ENCODE peak calls at places on chromosome 3, in nine cellular contexts. One of them, this sample, is unnamed. For H3K4me1, the result is how much of the 10 kb centered on the place peaks cover.

GRCh38 chr3:105177558-105177957 is 189.2 kb upstream of the ALCAM start:
- DNase-seq in heart left ventricle: no peak
- DNase-seq in suprapubic skin: no peak
- DNase-seq in stomach: no peak
- DNase-seq in Peyer's patch: no peak
- DNase-seq in uterus: no peak
- DNase-seq in IMR-90: peak
- DNase-seq in upper lobe of left lung: no peak
- DNase-seq in breast epithelium: no peak
- DNase-seq in this sample: no peak

GRCh38 chr3:39724233-39724846 is 85.1 kb upstream of the MYRIP start:
- DNase-seq in heart left ventricle: no peak
- DNase-seq in suprapubic skin: no peak
- DNase-seq in stomach: no peak
- DNase-seq in Peyer's patch: no peak
- DNase-seq in uterus: no peak
- DNase-seq in IMR-90: no peak
- DNase-seq in upper lobe of left lung: no peak
- DNase-seq in breast epithelium: no peak
- DNase-seq in this sample: no peak

GRCh38 chr3:113985526-113985925 is 37.7 kb downstream of the ZDHHC23 start:
- DNase-seq in heart left ventricle: no peak
- DNase-seq in suprapubic skin: no peak
- DNase-seq in stomach: no peak
- DNase-seq in Peyer's patch: no peak
- DNase-seq in uterus: no peak
- DNase-seq in IMR-90: no peak
- DNase-seq in upper lobe of left lung: no peak
- DNase-seq in breast epithelium: no peak
- DNase-seq in this sample: no peak

GRCh38 chr3:77038468-77038927 is 1.4 kb upstream of the ROBO2 start:
- DNase-seq in heart left ventricle: peak
- DNase-seq in suprapubic skin: peak
- DNase-seq in stomach: peak
- DNase-seq in Peyer's patch: peak
- DNase-seq in uterus: peak
- DNase-seq in IMR-90: peak
- DNase-seq in upper lobe of left lung: peak
- DNase-seq in breast epithelium: peak
- DNase-seq in this sample: peak

GRCh38 chr3:152385761-152386160 is 117.0 kb downstream of the MBNL1 start:
- DNase-seq in heart left ventricle: no peak
- DNase-seq in suprapubic skin: no peak
- DNase-seq in stomach: no peak
- DNase-seq in Peyer's patch: no peak
- DNase-seq in uterus: no peak
- DNase-seq in IMR-90: peak
- DNase-seq in upper lobe of left lung: no peak
- DNase-seq in breast epithelium: no peak
- DNase-seq in this sample: no peak

GRCh38 chr3:194305356-194306108 is 45.6 kb downstream of the CPN2 start:
- DNase-seq in heart left ventricle: no peak
- DNase-seq in suprapubic skin: no peak
- DNase-seq in stomach: no peak
- DNase-seq in Peyer's patch: no peak
- DNase-seq in uterus: no peak
- DNase-seq in IMR-90: no peak
- DNase-seq in upper lobe of left lung: no peak
- DNase-seq in breast epithelium: no peak
- DNase-seq in this sample: no peak

GRCh38 chr3:1196997-1197396 is 104.2 kb downstream of the CNTN6 start:
- DNase-seq in heart left ventricle: no peak
- DNase-seq in suprapubic skin: no peak
- DNase-seq in stomach: no peak
- DNase-seq in Peyer's patch: no peak
- DNase-seq in uterus: no peak
- DNase-seq in IMR-90: no peak
- DNase-seq in upper lobe of left lung: no peak
- DNase-seq in breast epithelium: no peak
- DNase-seq in this sample: no peak

GRCh38 chr3:42739401-42740158 is 33.5 kb downstream of the CCDC13 start:
- DNase-seq in heart left ventricle: peak
- DNase-seq in suprapubic skin: peak
- DNase-seq in stomach: no peak
- DNase-seq in Peyer's patch: no peak
- DNase-seq in uterus: no peak
- DNase-seq in IMR-90: no peak
- DNase-seq in upper lobe of left lung: no peak
- DNase-seq in breast epithelium: no peak
- DNase-seq in this sample: no peak

GRCh38 chr3:184757010-184757651 is 45.3 kb upstream of the MAGEF1 start:
- DNase-seq in heart left ventricle: peak
- DNase-seq in suprapubic skin: peak
- DNase-seq in stomach: peak
- DNase-seq in Peyer's patch: peak
- DNase-seq in uterus: peak
- DNase-seq in IMR-90: peak
- DNase-seq in upper lobe of left lung: no peak
- DNase-seq in breast epithelium: no peak
- DNase-seq in this sample: peak

GRCh38 chr3:45145681-45146614 is at the start of gene CDCP1:
- DNase-seq in heart left ventricle: no peak
- DNase-seq in suprapubic skin: no peak
- DNase-seq in stomach: peak
- DNase-seq in Peyer's patch: peak
- DNase-seq in uterus: peak
- DNase-seq in IMR-90: no peak
- DNase-seq in upper lobe of left lung: peak
- DNase-seq in breast epithelium: no peak
- DNase-seq in this sample: no peak

GRCh38 chr3:31226331-31226730 is 306.4 kb upstream of the STT3B start:
- DNase-seq in heart left ventricle: no peak
- DNase-seq in suprapubic skin: no peak
- DNase-seq in stomach: no peak
- DNase-seq in Peyer's patch: peak
- DNase-seq in uterus: no peak
- DNase-seq in IMR-90: no peak
- DNase-seq in upper lobe of left lung: no peak
- DNase-seq in breast epithelium: no peak
- DNase-seq in this sample: no peak

GRCh38 chr3:195461518-195462307 is 18.9 kb upstream of the ACAP2 start:
- DNase-seq in heart left ventricle: no peak
- DNase-seq in suprapubic skin: no peak
- DNase-seq in stomach: no peak
- DNase-seq in Peyer's patch: no peak
- DNase-seq in uterus: no peak
- DNase-seq in IMR-90: no peak
- DNase-seq in upper lobe of left lung: no peak
- DNase-seq in breast epithelium: no peak
- DNase-seq in this sample: no peak

GRCh38 chr3:38707730-38708129 is 58.2 kb upstream of the SCN5A start:
- DNase-seq in heart left ventricle: no peak
- DNase-seq in suprapubic skin: no peak
- DNase-seq in stomach: no peak
- DNase-seq in Peyer's patch: no peak
- DNase-seq in uterus: no peak
- DNase-seq in IMR-90: no peak
- DNase-seq in upper lobe of left lung: no peak
- DNase-seq in breast epithelium: no peak
- DNase-seq in this sample: no peak

GRCh38 chr3:49628249-49628648 is 45.9 kb upstream of the APEH start:
- DNase-seq in heart left ventricle: no peak
- DNase-seq in suprapubic skin: no peak
- DNase-seq in stomach: no peak
- DNase-seq in Peyer's patch: no peak
- DNase-seq in uterus: no peak
- DNase-seq in IMR-90: no peak
- DNase-seq in upper lobe of left lung: no peak
- DNase-seq in breast epithelium: no peak
- DNase-seq in this sample: no peak
- TF ChIP-seq POLR2A in heart left ventricle: no peak
- TF ChIP-seq POLR2A in suprapubic skin: no peak
- TF ChIP-seq POLR2A in stomach: no peak
- TF ChIP-seq POLR2A in Peyer's patch: no peak
- TF ChIP-seq POLR2A in uterus: no peak
- TF ChIP-seq POLR2A in IMR-90: no peak
- TF ChIP-seq POLR2A in upper lobe of left lung: no peak
- TF ChIP-seq POLR2A in breast epithelium: no peak
- TF ChIP-seq POLR2A in this sample: no peak

DNA sequence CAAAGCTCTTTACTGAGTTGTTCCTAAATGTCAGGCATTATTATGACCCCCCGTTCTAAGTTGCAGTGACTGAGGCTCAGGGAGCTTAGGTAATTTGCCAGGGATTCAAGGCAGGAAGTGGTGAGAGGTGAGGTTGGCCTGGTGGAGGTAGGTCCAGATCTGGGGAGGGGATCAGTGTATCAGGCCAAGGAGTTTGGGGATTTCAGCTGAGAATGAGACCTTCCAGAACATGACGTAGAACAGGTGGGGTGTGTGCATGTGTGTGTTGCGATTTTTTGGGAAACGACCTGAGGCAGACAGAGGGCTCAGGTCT is 41.1 kb upstream of the MRPS22 start:
- DNase-seq in heart left ventricle: no peak
- DNase-seq in suprapubic skin: no peak
- DNase-seq in stomach: no peak
- DNase-seq in Peyer's patch: no peak
- DNase-seq in uterus: no peak
- DNase-seq in IMR-90: no peak
- DNase-seq in upper lobe of left lung: no peak
- DNase-seq in breast epithelium: no peak
- DNase-seq in this sample: no peak
- H3K4me1 ChIP-seq in heart left ventricle: under half
- H3K4me1 ChIP-seq in suprapubic skin: under half
- H3K4me1 ChIP-seq in stomach: under half
- H3K4me1 ChIP-seq in Peyer's patch: under half
- H3K4me1 ChIP-seq in uterus: under half
- H3K4me1 ChIP-seq in IMR-90: under half
- H3K4me1 ChIP-seq in upper lobe of left lung: under half
- H3K4me1 ChIP-seq in breast epithelium: under half
- H3K4me1 ChIP-seq in this sample: under half

DNA sequence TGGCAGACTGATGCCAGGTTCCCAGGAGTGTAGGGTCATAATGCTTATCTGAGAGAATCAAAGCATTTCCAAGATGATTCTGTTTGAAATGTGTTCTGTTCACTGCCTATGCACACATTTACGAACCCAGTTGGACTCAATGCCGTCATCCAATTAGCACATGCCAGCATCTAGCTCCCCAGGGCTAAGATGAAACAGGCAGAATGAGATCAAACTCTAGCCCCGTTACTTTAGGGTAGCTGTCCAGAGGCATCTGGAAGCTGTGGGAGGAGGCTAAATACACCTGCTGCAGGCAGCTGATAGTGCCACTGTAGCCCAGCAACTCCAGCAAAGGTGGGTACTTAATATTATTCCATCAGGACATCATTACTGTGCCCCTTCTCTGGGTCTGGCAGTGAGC is 156.5 kb upstream of the PPP2R3A start:
- DNase-seq in heart left ventricle: no peak
- DNase-seq in suprapubic skin: no peak
- DNase-seq in stomach: no peak
- DNase-seq in Peyer's patch: no peak
- DNase-seq in uterus: no peak
- DNase-seq in IMR-90: no peak
- DNase-seq in upper lobe of left lung: no peak
- DNase-seq in breast epithelium: no peak
- DNase-seq in this sample: no peak
- H3K4me3 ChIP-seq in heart left ventricle: no peak
- H3K4me3 ChIP-seq in suprapubic skin: no peak
- H3K4me3 ChIP-seq in stomach: no peak
- H3K4me3 ChIP-seq in Peyer's patch: no peak
- H3K4me3 ChIP-seq in uterus: no peak
- H3K4me3 ChIP-seq in IMR-90: no peak
- H3K4me3 ChIP-seq in upper lobe of left lung: no peak
- H3K4me3 ChIP-seq in breast epithelium: no peak
- H3K4me3 ChIP-seq in this sample: no peak

GRCh38 chr3:118810499-118811035 is 224.1 kb downstream of the IGSF11 start:
- DNase-seq in heart left ventricle: no peak
- DNase-seq in suprapubic skin: no peak
- DNase-seq in stomach: no peak
- DNase-seq in Peyer's patch: no peak
- DNase-seq in uterus: no peak
- DNase-seq in IMR-90: no peak
- DNase-seq in upper lobe of left lung: no peak
- DNase-seq in breast epithelium: no peak
- DNase-seq in this sample: no peak
- TF ChIP-seq POLR2A in heart left ventricle: no peak
- TF ChIP-seq POLR2A in suprapubic skin: no peak
- TF ChIP-seq POLR2A in stomach: no peak
- TF ChIP-seq POLR2A in Peyer's patch: no peak
- TF ChIP-seq POLR2A in uterus: no peak
- TF ChIP-seq POLR2A in IMR-90: no peak
- TF ChIP-seq POLR2A in upper lobe of left lung: no peak
- TF ChIP-seq POLR2A in breast epithelium: no peak
- TF ChIP-seq POLR2A in this sample: no peak

GRCh38 chr3:126749547-126749875 is 45.5 kb downstream of the CHCHD6 start:
- DNase-seq in heart left ventricle: no peak
- DNase-seq in suprapubic skin: peak
- DNase-seq in stomach: no peak
- DNase-seq in Peyer's patch: no peak
- DNase-seq in uterus: no peak
- DNase-seq in IMR-90: no peak
- DNase-seq in upper lobe of left lung: no peak
- DNase-seq in breast epithelium: no peak
- DNase-seq in this sample: no peak
- H3K4me1 ChIP-seq in heart left ventricle: under half
- H3K4me1 ChIP-seq in suprapubic skin: under half
- H3K4me1 ChIP-seq in stomach: under half
- H3K4me1 ChIP-seq in Peyer's patch: under half
- H3K4me1 ChIP-seq in uterus: under half
- H3K4me1 ChIP-seq in IMR-90: under half
- H3K4me1 ChIP-seq in upper lobe of left lung: under half
- H3K4me1 ChIP-seq in breast epithelium: under half
- H3K4me1 ChIP-seq in this sample: under half

This sample was measured in tibial nerve.